ENCODE peak calls at places on chromosomes 6 and 20, in nine cellular contexts. One of them, this sample, is unnamed.

GRCh38 chr6:42696526-42697267 is 25.7 kb downstream of the PRPH2 start:
- DNase-seq in K562: no peak
- DNase-seq in endothelial cell of umbilical vein: no peak
- DNase-seq in GM23338: no peak
- DNase-seq in ovary: no peak
- DNase-seq in suprapubic skin: no peak
- DNase-seq in PC-9: no peak
- DNase-seq in IMR-90: peak; percentile 71
- DNase-seq in Panc1: no peak
- DNase-seq in this sample: no peak

GRCh38 chr6:132153221-132153896 is 202.2 kb upstream of the CCN2 start:
- DNase-seq in K562: no peak
- DNase-seq in endothelial cell of umbilical vein: no peak
- DNase-seq in GM23338: no peak
- DNase-seq in ovary: no peak
- DNase-seq in suprapubic skin: no peak
- DNase-seq in PC-9: no peak
- DNase-seq in IMR-90: peak; percentile 86
- DNase-seq in Panc1: no peak
- DNase-seq in this sample: no peak

GRCh38 chr20:13857304-13857703 is 72.5 kb downstream of the NDUFAF5 start:
- DNase-seq in K562: no peak
- DNase-seq in endothelial cell of umbilical vein: no peak
- DNase-seq in GM23338: no peak
- DNase-seq in ovary: no peak
- DNase-seq in suprapubic skin: no peak
- DNase-seq in PC-9: no peak
- DNase-seq in IMR-90: no peak
- DNase-seq in Panc1: no peak
- DNase-seq in this sample: peak; percentile 68

GRCh38 chr6:11536795-11537194 is 754 bp upstream of the TMEM170B start:
- DNase-seq in K562: no peak
- DNase-seq in endothelial cell of umbilical vein: no peak
- DNase-seq in GM23338: peak; percentile 74
- DNase-seq in ovary: peak; percentile 27
- DNase-seq in suprapubic skin: no peak
- DNase-seq in PC-9: peak; percentile 11
- DNase-seq in IMR-90: no peak
- DNase-seq in Panc1: no peak
- DNase-seq in this sample: no peak

GRCh38 chr6:12271594-12271993 is 18.6 kb upstream of the EDN1 start:
- DNase-seq in K562: no peak
- DNase-seq in endothelial cell of umbilical vein: no peak
- DNase-seq in GM23338: no peak
- DNase-seq in ovary: no peak
- DNase-seq in suprapubic skin: no peak
- DNase-seq in PC-9: no peak
- DNase-seq in IMR-90: no peak
- DNase-seq in Panc1: no peak
- DNase-seq in this sample: no peak

GRCh38 chr6:163183791-163184190 is 230.7 kb upstream of the QKI start:
- DNase-seq in K562: no peak
- DNase-seq in endothelial cell of umbilical vein: no peak
- DNase-seq in GM23338: no peak
- DNase-seq in ovary: no peak
- DNase-seq in suprapubic skin: no peak
- DNase-seq in PC-9: no peak
- DNase-seq in IMR-90: no peak
- DNase-seq in Panc1: no peak
- DNase-seq in this sample: no peak

GRCh38 chr6:38436726-38437465 is 202.8 kb downstream of the BTBD9 start:
- DNase-seq in K562: no peak
- DNase-seq in endothelial cell of umbilical vein: peak; percentile 65
- DNase-seq in GM23338: no peak
- DNase-seq in ovary: no peak
- DNase-seq in suprapubic skin: no peak
- DNase-seq in PC-9: no peak
- DNase-seq in IMR-90: peak; percentile 84
- DNase-seq in Panc1: peak; percentile 67
- DNase-seq in this sample: no peak

GRCh38 chr6:159101656-159102055 is 56.9 kb upstream of the TAGAP start:
- DNase-seq in K562: no peak
- DNase-seq in endothelial cell of umbilical vein: no peak
- DNase-seq in GM23338: no peak
- DNase-seq in ovary: no peak
- DNase-seq in suprapubic skin: no peak
- DNase-seq in PC-9: no peak
- DNase-seq in IMR-90: no peak
- DNase-seq in Panc1: no peak
- DNase-seq in this sample: no peak

GRCh38 chr20:14838663-14839650 is 501.5 kb upstream of the FLRT3 start:
- DNase-seq in K562: no peak
- DNase-seq in endothelial cell of umbilical vein: peak; percentile 52
- DNase-seq in GM23338: no peak
- DNase-seq in ovary: no peak
- DNase-seq in suprapubic skin: no peak
- DNase-seq in PC-9: no peak
- DNase-seq in IMR-90: no peak
- DNase-seq in Panc1: no peak
- DNase-seq in this sample: no peak

GRCh38 chr6:163513570-163514166 is 99.2 kb downstream of the QKI start:
- DNase-seq in K562: no peak
- DNase-seq in endothelial cell of umbilical vein: no peak
- DNase-seq in GM23338: no peak
- DNase-seq in ovary: no peak
- DNase-seq in suprapubic skin: no peak
- DNase-seq in PC-9: no peak
- DNase-seq in IMR-90: no peak
- DNase-seq in Panc1: no peak
- DNase-seq in this sample: no peak

GRCh38 chr20:62142252-62143117 is 709 bp downstream of the PSMA7 start:
- DNase-seq in K562: no peak
- DNase-seq in endothelial cell of umbilical vein: peak; percentile 20
- DNase-seq in GM23338: peak; percentile 43
- DNase-seq in ovary: peak; percentile 55
- DNase-seq in suprapubic skin: no peak
- DNase-seq in PC-9: no peak
- DNase-seq in IMR-90: no peak
- DNase-seq in Panc1: no peak
- DNase-seq in this sample: no peak

GRCh38 chr6:38091626-38092025 is 272.1 kb downstream of the ZFAND3 start:
- DNase-seq in K562: no peak
- DNase-seq in endothelial cell of umbilical vein: no peak
- DNase-seq in GM23338: no peak
- DNase-seq in ovary: no peak
- DNase-seq in suprapubic skin: no peak
- DNase-seq in PC-9: no peak
- DNase-seq in IMR-90: no peak
- DNase-seq in Panc1: no peak
- DNase-seq in this sample: no peak

GRCh38 chr6:108250240-108250866 is 10.5 kb downstream of the SNX3 start:
- DNase-seq in K562: peak; percentile 38
- DNase-seq in endothelial cell of umbilical vein: peak; percentile 37
- DNase-seq in GM23338: peak; percentile 75
- DNase-seq in ovary: no peak
- DNase-seq in suprapubic skin: no peak
- DNase-seq in PC-9: no peak
- DNase-seq in IMR-90: peak; percentile 30
- DNase-seq in Panc1: no peak
- DNase-seq in this sample: no peak

GRCh38 chr6:155260686-155261085 is 3.1 kb upstream of the CLDN20 start:
- DNase-seq in K562: no peak
- DNase-seq in endothelial cell of umbilical vein: no peak
- DNase-seq in GM23338: no peak
- DNase-seq in ovary: no peak
- DNase-seq in suprapubic skin: no peak
- DNase-seq in PC-9: no peak
- DNase-seq in IMR-90: no peak
- DNase-seq in Panc1: no peak
- DNase-seq in this sample: no peak

GRCh38 chr6:155262655-155263054 is 1.2 kb upstream of the CLDN20 start:
- DNase-seq in K562: no peak
- DNase-seq in endothelial cell of umbilical vein: no peak
- DNase-seq in GM23338: no peak
- DNase-seq in ovary: no peak
- DNase-seq in suprapubic skin: no peak
- DNase-seq in PC-9: no peak
- DNase-seq in IMR-90: no peak
- DNase-seq in Panc1: no peak
- DNase-seq in this sample: no peak

GRCh38 chr6:155259202-155259601 is 4.6 kb upstream of the CLDN20 start:
- DNase-seq in K562: no peak
- DNase-seq in endothelial cell of umbilical vein: no peak
- DNase-seq in GM23338: no peak
- DNase-seq in ovary: no peak
- DNase-seq in suprapubic skin: no peak
- DNase-seq in PC-9: no peak
- DNase-seq in IMR-90: no peak
- DNase-seq in Panc1: no peak
- DNase-seq in this sample: no peak

GRCh38 chr6:155259897-155260296 is 3.9 kb upstream of the CLDN20 start:
- DNase-seq in K562: no peak
- DNase-seq in endothelial cell of umbilical vein: no peak
- DNase-seq in GM23338: no peak
- DNase-seq in ovary: no peak
- DNase-seq in suprapubic skin: no peak
- DNase-seq in PC-9: no peak
- DNase-seq in IMR-90: no peak
- DNase-seq in Panc1: no peak
- DNase-seq in this sample: no peak

GRCh38 chr6:155261146-155261900 is 2.5 kb upstream of the CLDN20 start:
- DNase-seq in K562: no peak
- DNase-seq in endothelial cell of umbilical vein: no peak
- DNase-seq in GM23338: peak; percentile 83
- DNase-seq in ovary: no peak
- DNase-seq in suprapubic skin: no peak
- DNase-seq in PC-9: no peak
- DNase-seq in IMR-90: no peak
- DNase-seq in Panc1: no peak
- DNase-seq in this sample: no peak
- H3K36me3 ChIP-seq in K562: peaks cover 85% of the 10 kb centered on the region
- H3K36me3 ChIP-seq in endothelial cell of umbilical vein: peaks cover 26% of the 10 kb centered on the region
- H3K36me3 ChIP-seq in GM23338: peaks cover 23% of the 10 kb centered on the region
- H3K36me3 ChIP-seq in ovary: no peaks in the 10 kb centered on the region
- H3K36me3 ChIP-seq in suprapubic skin: peaks cover 35% of the 10 kb centered on the region
- H3K36me3 ChIP-seq in PC-9: peaks cover 2% of the 10 kb centered on the region
- H3K36me3 ChIP-seq in IMR-90: peaks cover 20% of the 10 kb centered on the region
- H3K36me3 ChIP-seq in Panc1: peaks cover 14% of the 10 kb centered on the region
- H3K36me3 ChIP-seq in this sample: peaks cover 50% of the 10 kb centered on the region

GRCh38 chr6:7122684-7123083 is 14.9 kb downstream of the RREB1 start:
- DNase-seq in K562: no peak
- DNase-seq in endothelial cell of umbilical vein: no peak
- DNase-seq in GM23338: no peak
- DNase-seq in ovary: no peak
- DNase-seq in suprapubic skin: no peak
- DNase-seq in PC-9: no peak
- DNase-seq in IMR-90: no peak
- DNase-seq in Panc1: no peak
- DNase-seq in this sample: no peak

GRCh38 chr6:7121704-7122241 is 14.0 kb downstream of the RREB1 start:
- DNase-seq in K562: no peak
- DNase-seq in endothelial cell of umbilical vein: no peak
- DNase-seq in GM23338: no peak
- DNase-seq in ovary: no peak
- DNase-seq in suprapubic skin: no peak
- DNase-seq in PC-9: no peak
- DNase-seq in IMR-90: no peak
- DNase-seq in Panc1: no peak
- DNase-seq in this sample: no peak

GRCh38 chr6:7115452-7116223 is 7.9 kb downstream of the RREB1 start:
- DNase-seq in K562: no peak
- DNase-seq in endothelial cell of umbilical vein: no peak
- DNase-seq in GM23338: no peak
- DNase-seq in ovary: no peak
- DNase-seq in suprapubic skin: no peak
- DNase-seq in PC-9: no peak
- DNase-seq in IMR-90: no peak
- DNase-seq in Panc1: no peak
- DNase-seq in this sample: no peak

GRCh38 chr6:7114744-7115451 is 7.1 kb downstream of the RREB1 start:
- DNase-seq in K562: no peak
- DNase-seq in endothelial cell of umbilical vein: no peak
- DNase-seq in GM23338: no peak
- DNase-seq in ovary: no peak
- DNase-seq in suprapubic skin: no peak
- DNase-seq in PC-9: no peak
- DNase-seq in IMR-90: no peak
- DNase-seq in Panc1: no peak
- DNase-seq in this sample: no peak

GRCh38 chr6:7119272-7119801 is 11.6 kb downstream of the RREB1 start:
- DNase-seq in K562: peak; percentile 66
- DNase-seq in endothelial cell of umbilical vein: no peak
- DNase-seq in GM23338: no peak
- DNase-seq in ovary: no peak
- DNase-seq in suprapubic skin: no peak
- DNase-seq in PC-9: no peak
- DNase-seq in IMR-90: no peak
- DNase-seq in Panc1: no peak
- DNase-seq in this sample: no peak
- H3K4me1 ChIP-seq in K562: peaks cover 38% of the 10 kb centered on the region
- H3K4me1 ChIP-seq in endothelial cell of umbilical vein: peaks cover 2% of the 10 kb centered on the region
- H3K4me1 ChIP-seq in GM23338: peaks cover 25% of the 10 kb centered on the region
- H3K4me1 ChIP-seq in ovary: peaks cover 7% of the 10 kb centered on the region
- H3K4me1 ChIP-seq in suprapubic skin: peaks cover 31% of the 10 kb centered on the region
- H3K4me1 ChIP-seq in PC-9: no peaks in the 10 kb centered on the region
- H3K4me1 ChIP-seq in IMR-90: peaks cover 5% of the 10 kb centered on the region
- H3K4me1 ChIP-seq in Panc1: peaks cover 32% of the 10 kb centered on the region
- H3K4me1 ChIP-seq in this sample: peaks cover 35% of the 10 kb centered on the region

GRCh38 chr6:125988280-125988679 is 1.9 kb downstream of the TRMT11 start:
- DNase-seq in K562: no peak
- DNase-seq in endothelial cell of umbilical vein: no peak
- DNase-seq in GM23338: peak; percentile 3
- DNase-seq in ovary: no peak
- DNase-seq in suprapubic skin: no peak
- DNase-seq in PC-9: no peak
- DNase-seq in IMR-90: no peak
- DNase-seq in Panc1: no peak
- DNase-seq in this sample: no peak
- H3K4me3 ChIP-seq in K562: peak overlapping the region; percentile 16
- H3K4me3 ChIP-seq in endothelial cell of umbilical vein: no peak overlapping the region
- H3K4me3 ChIP-seq in GM23338: peak overlapping the region; percentile 93
- H3K4me3 ChIP-seq in ovary: no peak overlapping the region
- H3K4me3 ChIP-seq in suprapubic skin: no peak overlapping the region
- H3K4me3 ChIP-seq in PC-9: no peak overlapping the region
- H3K4me3 ChIP-seq in IMR-90: no peak overlapping the region
- H3K4me3 ChIP-seq in Panc1: no peak overlapping the region
- H3K4me3 ChIP-seq in this sample: no peak overlapping the region

DNA sequence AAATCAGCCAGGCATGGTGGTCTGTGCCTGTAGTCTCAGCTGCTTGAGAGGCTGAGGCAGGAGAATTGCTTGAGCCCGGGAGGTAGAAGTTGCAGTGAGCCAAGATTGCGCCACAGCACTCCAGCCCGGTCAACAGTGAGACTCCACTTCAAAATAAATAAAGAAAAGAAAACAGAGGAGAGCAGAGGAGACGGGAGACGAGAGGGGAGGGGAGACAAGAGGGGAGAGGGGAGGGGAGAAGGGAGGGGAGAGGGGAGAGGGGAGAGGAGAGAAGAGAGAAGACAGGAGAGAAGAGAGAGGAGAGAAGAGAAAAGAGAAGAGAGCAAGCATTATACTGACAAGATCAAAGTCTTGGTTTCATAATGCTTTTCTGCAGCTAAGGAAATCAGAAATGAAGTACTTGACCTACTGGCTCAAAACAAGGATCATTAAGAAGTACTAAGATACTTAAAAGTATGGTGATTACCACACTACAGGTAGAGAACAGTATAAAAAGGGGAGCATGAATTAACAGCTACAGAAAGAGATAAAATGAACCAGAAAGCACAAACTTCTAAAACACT is 30.5 kb downstream of the FAM8A1 start:
- DNase-seq in K562: no peak
- DNase-seq in endothelial cell of umbilical vein: no peak
- DNase-seq in GM23338: no peak
- DNase-seq in ovary: no peak
- DNase-seq in suprapubic skin: no peak
- DNase-seq in PC-9: no peak
- DNase-seq in IMR-90: peak; percentile 36
- DNase-seq in Panc1: no peak
- DNase-seq in this sample: peak; percentile 86
- H3K36me3 ChIP-seq in K562: peaks cover 92% of the 10 kb centered on the region
- H3K36me3 ChIP-seq in endothelial cell of umbilical vein: peaks cover 11% of the 10 kb centered on the region
- H3K36me3 ChIP-seq in GM23338: peaks cover 56% of the 10 kb centered on the region
- H3K36me3 ChIP-seq in ovary: no peaks in the 10 kb centered on the region
- H3K36me3 ChIP-seq in suprapubic skin: peaks cover 57% of the 10 kb centered on the region
- H3K36me3 ChIP-seq in PC-9: peaks cover 42% of the 10 kb centered on the region
- H3K36me3 ChIP-seq in IMR-90: peaks cover 21% of the 10 kb centered on the region
- H3K36me3 ChIP-seq in Panc1: peaks cover 44% of the 10 kb centered on the region
- H3K36me3 ChIP-seq in this sample: peaks cover 50% of the 10 kb centered on the region